ENCODE peak calls at places on chromosomes 11 and 22, in seven cellular contexts. G is keratinocyte, L is mesenchymal stem cell, T is fibroblast of lung, A is DND-41, X is H9, Y is mesendoderm. F is an unnamed sample. For H3K27me3, the result is how much of the 10 kb centered on the place peaks cover.

GRCh38 chr11:103035216-103035615 is 56.7 kb downstream of the DCUN1D5 start:
- DNase-seq in L (no peak), G (no peak), X (no peak), T (no peak), Y (no peak), A (no peak), F (no peak)

GRCh38 chr11:45209904-45210699 is 63.7 kb downstream of the PRDM11 start:
- DNase-seq in T (peak), L (peak), X (peak), Y (peak), G (no peak), A (peak), F (no peak)

GRCh38 chr11:86696004-86696403 is 23.6 kb upstream of the ME3 start:
- DNase-seq in X (no peak), Y (no peak), L (peak), G (peak), A (no peak), T (peak), F (peak)

GRCh38 chr11:133978816-133979215 is 22.0 kb upstream of the IGSF9B start:
- DNase-seq in Y (no peak), T (no peak), A (no peak), L (no peak), G (no peak), X (no peak), F (no peak)

GRCh38 chr22:27876684-27877083 is 42.4 kb downstream of the PITPNB start:
- DNase-seq in L (peak), Y (no peak), T (no peak), G (no peak), X (no peak), A (no peak), F (peak)

GRCh38 chr22:30365891-30366290 is 9.1 kb downstream of the CCDC157 start:
- DNase-seq in Y (no peak), T (no peak), A (no peak), G (no peak), L (no peak), X (no peak), F (no peak)

GRCh38 chr11:119100246-119100959 is 1.2 kb downstream of the DPAGT1 start:
- DNase-seq in Y (peak), T (peak), G (no peak), A (no peak), X (no peak), L (peak), F (peak)

GRCh38 chr11:130166457-130166784 is 6.8 kb downstream of the ST14 start:
- DNase-seq in Y (no peak), L (peak), G (peak), T (peak), X (no peak), A (no peak), F (peak)

GRCh38 chr11:30174265-30175022 is 56.4 kb upstream of the FSHB start:
- DNase-seq in T (no peak), G (no peak), A (no peak), X (no peak), L (no peak), Y (no peak), F (peak)

GRCh38 chr11:587978-588380 is 11.7 kb downstream of the PHRF1 start:
- DNase-seq in Y (peak), A (no peak), L (peak), G (no peak), T (peak), X (no peak), F (peak)

DNA sequence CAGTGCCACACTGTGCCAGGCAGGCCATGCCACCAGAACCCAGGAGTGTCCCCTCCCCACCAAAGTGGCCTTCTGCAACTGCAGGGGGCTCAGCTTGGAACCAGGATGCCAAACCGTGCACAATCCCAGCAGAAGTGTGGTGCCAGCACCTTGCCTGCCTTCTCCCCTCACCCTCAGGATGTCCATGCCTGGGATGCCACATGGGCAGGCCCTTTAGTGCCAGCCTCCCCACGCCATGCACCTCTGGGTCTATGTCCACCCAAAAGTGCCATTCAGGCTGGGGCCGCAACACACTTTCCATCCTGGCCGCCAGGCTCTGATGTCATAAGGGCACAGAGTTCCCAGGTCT is 8.7 kb upstream of the TBC1D22A start:
- DNase-seq in G (no peak), T (no peak), A (no peak), X (no peak), L (no peak), Y (no peak), F (no peak)
- H3K4me2 ChIP-seq in G (peak), T (peak), A (no peak), X (no peak), L (no peak), Y (no peak), F (peak)

DNA sequence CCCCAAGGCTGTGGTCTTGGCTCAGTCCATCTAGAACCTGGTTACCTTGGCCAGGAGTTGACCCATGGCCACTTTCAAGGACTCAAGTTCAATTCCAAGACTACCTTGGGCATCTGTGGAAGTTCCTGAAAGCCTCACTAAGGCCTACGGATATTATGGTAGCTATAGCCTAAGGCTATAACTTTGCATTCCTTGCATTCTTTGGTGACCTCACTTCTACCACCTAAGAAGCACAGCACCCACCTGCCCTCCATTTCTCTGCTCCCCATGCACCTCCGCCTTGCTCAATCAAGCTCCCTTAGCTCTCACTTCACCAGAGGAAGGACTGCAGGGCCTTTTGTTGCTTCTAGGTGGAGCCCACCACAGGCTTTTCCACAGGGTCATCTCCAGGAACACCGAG is 50.3 kb upstream of the GALNT18 start:
- DNase-seq in X (no peak), A (no peak), Y (peak), T (no peak), L (no peak), G (no peak), F (no peak)
- H3K27me3 ChIP-seq in X (under half), A (under half), Y (under half), T (under half), L (half or more), G (under half), F (under half)

DNA sequence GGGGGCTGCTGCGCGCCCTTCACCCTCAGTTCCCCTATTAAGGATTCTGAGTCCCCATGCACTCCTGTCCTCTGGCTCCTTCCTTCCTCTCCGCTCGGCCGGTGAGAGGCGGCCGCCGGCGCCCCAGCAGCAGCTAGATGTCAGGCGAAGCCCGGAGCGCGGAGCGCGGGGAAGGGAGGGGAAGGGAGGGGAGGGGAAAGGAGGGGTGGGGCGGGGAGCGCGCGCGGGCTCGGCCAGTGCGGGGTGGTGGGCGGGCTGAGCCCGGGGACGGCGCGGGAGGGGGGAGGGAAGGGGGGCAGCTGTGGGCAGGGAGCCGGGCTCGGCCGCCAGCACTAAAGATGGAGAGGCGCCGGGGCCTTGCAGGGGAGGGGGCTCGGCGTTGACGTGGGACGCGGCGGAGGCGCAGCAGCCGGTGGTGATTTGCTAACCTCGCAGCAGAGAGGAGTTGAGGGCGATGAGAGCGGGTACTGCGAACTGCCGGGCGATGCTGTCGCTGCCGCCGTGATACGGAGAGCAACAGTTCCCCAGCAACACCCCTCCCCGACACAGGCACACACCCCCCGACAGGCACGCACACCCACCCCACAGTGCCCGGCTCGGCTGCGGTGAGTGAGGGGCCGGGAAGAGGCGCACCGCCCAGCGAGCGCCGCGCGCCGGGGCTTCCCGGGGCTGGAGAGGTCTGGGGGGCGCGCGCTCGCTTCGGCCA is at the start of gene ZBTB16:
- DNase-seq in A (no peak), T (peak), G (no peak), L (peak), Y (peak), X (peak), F (no peak)
- H3K9ac ChIP-seq in A (no peak), T (no peak), G (no peak), L (no peak), Y (peak), X (no peak), F (no peak)

GRCh38 chr11:117223741-117224685 is 7.9 kb downstream of the PCSK7 start:
- DNase-seq in G (no peak), Y (no peak), L (no peak), X (no peak), T (no peak), A (no peak), F (no peak)
- H3K4me2 ChIP-seq in G (no peak), Y (no peak), L (no peak), X (no peak), T (no peak), A (no peak), F (no peak)

DNA sequence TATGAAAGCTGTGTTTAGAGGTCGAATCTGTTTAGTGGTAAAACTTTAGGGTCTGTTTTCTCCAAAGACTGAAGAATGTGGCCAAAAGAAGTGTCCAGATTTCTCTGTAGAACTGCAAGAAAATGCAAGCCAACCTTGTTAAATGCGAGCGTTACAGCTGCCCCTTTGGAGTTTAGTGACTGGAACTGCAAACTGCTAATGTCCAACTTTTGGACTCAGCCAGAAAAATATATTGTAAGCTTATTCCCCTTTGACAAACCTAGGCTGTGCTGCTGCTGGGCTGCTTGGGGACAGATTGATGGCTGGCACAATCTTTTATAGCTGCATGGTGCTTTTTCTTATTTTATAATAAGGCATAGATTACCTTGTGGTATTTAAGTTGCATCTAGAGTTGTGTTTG is 3.9 kb downstream of the TEAD1 start:
- DNase-seq in L (no peak), Y (no peak), A (no peak), T (no peak), G (no peak), X (no peak), F (no peak)
- H3K27me3 ChIP-seq in L (under half), Y (under half), A (under half), T (under half), G (under half), X (under half), F (under half)

DNA sequence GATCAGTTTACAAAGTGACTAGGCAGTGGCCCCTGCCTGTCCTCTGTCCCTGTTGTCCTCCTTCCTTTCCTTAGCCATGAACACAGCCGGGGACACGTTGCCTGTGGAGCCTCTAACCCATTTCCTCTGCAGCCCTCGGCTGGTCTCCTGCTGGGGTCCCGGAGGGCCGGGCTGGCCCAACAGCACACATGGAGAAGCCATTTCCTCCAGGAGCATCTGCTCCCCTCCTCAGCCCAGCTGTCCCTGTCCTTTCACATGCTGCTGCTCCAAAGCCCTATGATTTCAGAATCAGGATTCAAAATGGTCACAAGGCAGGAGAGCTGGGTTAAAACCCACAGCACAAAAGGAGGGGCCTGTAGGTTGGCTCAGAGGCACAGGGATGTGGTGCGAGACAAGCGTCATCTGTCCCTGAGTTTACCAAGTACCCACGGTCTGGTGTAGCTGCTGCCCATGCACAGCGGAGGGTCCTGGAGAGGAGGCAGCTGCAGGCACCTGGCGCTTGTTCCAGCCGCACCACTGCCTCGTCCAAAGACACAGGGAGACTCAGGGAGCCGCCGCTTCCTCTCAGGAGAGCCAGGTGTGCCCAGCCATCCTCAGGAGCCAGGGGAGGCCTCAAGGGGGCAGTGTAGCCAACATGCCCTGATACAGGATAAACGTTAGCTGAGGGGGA is 4.1 kb upstream of the VSIG10L2 start:
- DNase-seq in L (peak), X (peak), G (no peak), T (peak), A (peak), Y (peak), F (no peak)
- H3K9ac ChIP-seq in L (no peak), X (no peak), G (no peak), T (no peak), A (no peak), Y (no peak), F (no peak)

DNA sequence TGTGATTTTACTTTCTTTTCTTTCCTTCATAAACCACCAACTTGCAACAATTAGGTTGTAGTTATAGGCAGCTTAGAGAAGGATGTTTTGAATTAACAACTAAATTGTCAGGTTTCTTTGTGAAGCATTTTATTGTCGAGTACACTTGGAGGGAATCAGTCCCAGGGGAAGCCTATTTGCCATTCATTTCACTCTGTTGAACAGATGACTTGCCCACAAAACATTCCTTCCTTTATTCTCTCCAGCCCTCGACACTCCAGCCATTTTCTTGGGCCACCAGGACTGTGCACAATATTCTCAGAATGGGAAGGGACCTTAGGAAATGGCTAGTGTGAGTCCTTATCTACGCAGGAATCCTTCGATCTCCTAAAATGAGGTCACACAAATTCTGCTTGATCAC is 620.6 kb downstream of the SOX6 start:
- DNase-seq in Y (no peak), L (no peak), T (no peak), A (no peak), X (no peak), G (no peak), F (no peak)
- H3K4me2 ChIP-seq in Y (no peak), L (no peak), T (no peak), A (no peak), X (no peak), G (no peak), F (no peak)

DNA sequence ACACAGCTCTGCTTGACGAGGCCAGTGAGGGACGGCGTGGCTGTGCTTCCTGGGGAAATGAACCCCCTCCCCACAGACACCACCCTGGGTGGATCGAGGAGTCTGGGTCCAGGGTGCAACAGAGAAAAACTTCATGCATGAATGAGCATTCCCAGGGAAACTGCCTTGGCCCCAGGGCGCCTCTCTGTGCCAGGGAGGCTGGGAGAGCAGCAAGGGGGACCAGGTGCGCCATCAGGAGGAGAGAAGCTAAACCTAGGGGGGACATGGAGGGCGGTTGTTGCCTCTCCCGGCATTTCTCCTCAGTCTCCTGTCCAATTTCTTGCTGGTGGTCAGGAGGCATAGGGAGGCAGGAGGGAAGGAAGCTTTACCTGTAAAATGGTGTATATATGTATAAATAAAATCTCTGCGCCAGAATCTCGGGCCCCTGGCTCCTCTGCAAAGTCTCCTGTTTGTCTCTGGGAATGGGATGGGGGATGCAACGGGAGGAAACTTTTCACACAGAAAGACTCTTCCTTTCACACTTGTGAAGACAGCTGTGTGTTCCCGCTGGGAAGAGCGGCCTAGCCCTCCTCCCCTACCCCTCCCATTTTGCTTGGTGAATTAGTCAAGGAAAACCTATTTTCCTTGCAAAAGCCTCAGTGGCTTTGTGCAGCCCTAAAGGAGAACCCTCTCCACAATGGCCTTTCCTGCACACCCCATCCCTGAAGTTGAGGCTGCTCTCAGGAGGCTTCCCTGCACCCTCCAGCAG is 9.2 kb upstream of the IGF2 start:
- DNase-seq in G (no peak), Y (no peak), T (no peak), L (no peak), A (no peak), X (no peak), F (no peak)
- H3K27me3 ChIP-seq in G (half or more), Y (half or more), T (under half), L (half or more), A (under half), X (under half), F (half or more)